ENCODE peak calls at places on chromosomes 1 and 21, in six cellular contexts. V is adipocyte; T is thoracic aorta; S is foreskin fibroblast; P is activated CD4-positive, alpha-beta T cell treated with anti-CD3 and anti-CD28 coated beads, Interleukin-2, amount 10 ng/mL, durations not matched to agents 7 days and 5 days; F is BJ. B is an unnamed sample.

GRCh38 chr1:101291562-101292035 is 54.8 kb downstream of the S1PR1 start:
- DNase-seq in V (peak; percentile 86), T (no peak), S (peak; percentile 78), P (peak; percentile 72), F (peak; percentile 56), B (peak; percentile 69)

GRCh38 chr1:37038079-37038702 is 3.9 kb upstream of the GRIK3 start:
- DNase-seq in V (no peak), T (no peak), S (no peak), P (no peak), F (no peak), B (no peak)

GRCh38 chr1:175554586-175554985 is 188.8 kb downstream of the TNR start:
- DNase-seq in V (no peak), T (no peak), S (no peak), P (no peak), F (no peak), B (no peak)

GRCh38 chr1:55445416-55445815 is 230.3 kb upstream of the USP24 start:
- DNase-seq in V (no peak), T (no peak), S (no peak), P (peak; percentile 16), F (no peak), B (no peak)

GRCh38 chr1:114745351-114745750 is 12.4 kb downstream of the CSDE1 start:
- DNase-seq in V (no peak), T (no peak), S (no peak), P (no peak), F (no peak), B (no peak)

GRCh38 chr1:65148548-65149390 is 766 bp downstream of the AK4 start:
- DNase-seq in V (peak; percentile 74), T (no peak), S (peak; percentile 50), P (peak; percentile 44), F (no peak), B (no peak)

GRCh38 chr1:241079018-241079417 is 278.0 kb downstream of the RGS7 start:
- DNase-seq in V (no peak), T (no peak), S (no peak), P (no peak), F (no peak), B (no peak)

GRCh38 chr1:205261946-205262668 is 34.4 kb downstream of the TMCC2 start:
- DNase-seq in V (peak; percentile 62), T (no peak), S (no peak), P (no peak), F (no peak), B (no peak)

GRCh38 chr1:31577515-31578191 is 1.3 kb downstream of the TINAGL1 start:
- DNase-seq in V (no peak), T (no peak), S (no peak), P (no peak), F (no peak), B (no peak)

GRCh38 chr1:17207966-17208418 is 3.1 kb downstream of the PADI1 start:
- DNase-seq in V (peak; percentile 42), T (no peak), S (peak; percentile 52), P (peak; percentile 40), F (no peak), B (peak; percentile 10)

GRCh38 chr1:113681596-113682337 is 77.5 kb downstream of the PHTF1 start:
- DNase-seq in V (no peak), T (no peak), S (no peak), P (no peak), F (no peak), B (no peak)

GRCh38 chr21:30336596-30336995 is 898 bp downstream of the KRTAP27-1 start:
- DNase-seq in V (peak; percentile 2), T (no peak), S (no peak), P (no peak), F (no peak), B (no peak)

GRCh38 chr1:182616130-182617074 is 12.2 kb upstream of the RGS16 start:
- DNase-seq in V (peak; percentile 71), T (peak; percentile 61), S (no peak), P (peak; percentile 88), F (no peak), B (no peak)

GRCh38 chr1:218459450-218459849 is 114.3 kb downstream of the TGFB2 start:
- DNase-seq in V (peak; percentile 3), T (no peak), S (no peak), P (no peak), F (no peak), B (no peak)

GRCh38 chr1:55007626-55008025 is 8.9 kb downstream of the BSND start:
- DNase-seq in V (peak; percentile 49), T (no peak), S (peak; percentile 83), P (no peak), F (peak; percentile 42), B (no peak)

GRCh38 chr1:27971674-27972073 is 11.9 kb downstream of the XKR8 start:
- DNase-seq in V (peak; percentile 37), T (no peak), S (peak; percentile 19), P (no peak), F (no peak), B (no peak)

GRCh38 chr1:20248954-20249612 is 41.6 kb upstream of the VWA5B1 start:
- DNase-seq in V (no peak), T (no peak), S (no peak), P (peak; percentile 48), F (no peak), B (no peak)

GRCh38 chr1:16905112-16905855 is 9.5 kb downstream of the RNU1-2 start:
- DNase-seq in V (peak; percentile 76), T (no peak), S (peak; percentile 85), P (peak; percentile 56), F (peak; percentile 65), B (no peak)

GRCh38 chr1:206472454-206472853 is 2.2 kb downstream of the IKBKE start:
- DNase-seq in V (peak; percentile 74), T (no peak), S (peak; percentile 86), P (peak; percentile 23), F (no peak), B (peak; percentile 29)

GRCh38 chr21:45769239-45769758 is 125.8 kb downstream of the PCBP3 start:
- DNase-seq in V (no peak), T (no peak), S (no peak), P (peak; percentile 27), F (no peak), B (no peak)

GRCh38 chr1:30719406-30720270 is 3.7 kb downstream of the MATN1 start:
- DNase-seq in V (no peak), T (no peak), S (peak; percentile 43), P (no peak), F (no peak), B (no peak)

GRCh38 chr1:118100686-118101300 is 84.2 kb downstream of the SPAG17 start:
- DNase-seq in V (no peak), T (no peak), S (no peak), P (no peak), F (no peak), B (no peak)

GRCh38 chr1:190658907-190659306 is 181.2 kb upstream of the BRINP3 start:
- DNase-seq in V (no peak), T (no peak), S (no peak), P (no peak), F (no peak), B (no peak)

GRCh38 chr1:5944069-5944847 is 48.0 kb downstream of the NPHP4 start:
- DNase-seq in V (no peak), T (no peak), S (no peak), P (no peak), F (no peak), B (no peak)

GRCh38 chr1:3265800-3266485 is 188.5 kb upstream of the ARHGEF16 start:
- DNase-seq in V (no peak), T (no peak), S (no peak), P (no peak), F (no peak), B (no peak)

GRCh38 chr1:112444269-112444668 is 48.3 kb downstream of the CTTNBP2NL start:
- DNase-seq in V (peak; percentile 36), T (no peak), S (peak; percentile 44), P (no peak), F (peak; percentile 19), B (no peak)

GRCh38 chr1:10245674-10246073 is 35.3 kb downstream of the KIF1B start:
- DNase-seq in V (no peak), T (no peak), S (no peak), P (no peak), F (no peak), B (no peak)

GRCh38 chr1:198472123-198472522 is 68.4 kb downstream of the ATP6V1G3 start:
- DNase-seq in V (no peak), T (no peak), S (no peak), P (no peak), F (no peak), B (no peak)

GRCh38 chr21:17146426-17146825 is 366.4 kb upstream of the CXADR start:
- DNase-seq in V (no peak), T (no peak), S (no peak), P (no peak), F (no peak), B (no peak)

GRCh38 chr1:155652951-155653350 is 35.6 kb downstream of the YY1AP1 start:
- DNase-seq in V (no peak), T (no peak), S (no peak), P (no peak), F (no peak), B (no peak)

GRCh38 chr1:7408771-7409150 is 362.3 kb upstream of the VAMP3 start:
- DNase-seq in V (no peak), T (no peak), S (no peak), P (no peak), F (no peak), B (no peak)

GRCh38 chr1:111045033-111045722 is 81.5 kb upstream of the LRIF1 start:
- DNase-seq in V (peak; percentile 62), T (no peak), S (no peak), P (no peak), F (no peak), B (peak; percentile 7)